ENCODE peak calls at places on chromosomes 1 and 21, in five cellular contexts. F is WTC11, K is A549, O is GM12878, I is HepG2. X is an unnamed sample.

GRCh38 chr1:6098303-6099215 is 52.9 kb downstream of the KCNAB2 start:
- DNase-seq in F (no peak), K (no peak), O (no peak), I (no peak), X (no peak)

GRCh38 chr1:85125891-85126290 is 74.9 kb downstream of the SYDE2 start:
- DNase-seq in F (no peak), K (no peak), O (no peak), I (no peak), X (no peak)

GRCh38 chr1:25917996-25918395 is 11.8 kb upstream of the STMN1 start:
- DNase-seq in F (no peak), K (no peak), O (no peak), I (no peak), X (no peak)

GRCh38 chr1:89843279-89844121 is 22.7 kb downstream of the LRRC8D start:
- DNase-seq in F (peak), K (peak), O (no peak), I (no peak), X (no peak)

GRCh38 chr1:208534604-208534907 is 290.4 kb upstream of the PLXNA2 start:
- DNase-seq in F (no peak), K (no peak), O (no peak), I (no peak), X (no peak)

GRCh38 chr1:157034137-157034800 is 11.3 kb downstream of the ARHGEF11 start:
- DNase-seq in F (peak), K (no peak), O (no peak), I (peak), X (no peak)

GRCh38 chr1:114250683-114251572 is 97.3 kb upstream of the SYT6 start:
- DNase-seq in F (no peak), K (no peak), O (no peak), I (no peak), X (no peak)

GRCh38 chr1:173002891-173003582 is 47.7 kb downstream of the TNFSF18 start:
- DNase-seq in F (no peak), K (no peak), O (no peak), I (no peak), X (no peak)

GRCh38 chr1:215132156-215132555 is 49.6 kb downstream of the KCNK2 start:
- DNase-seq in F (no peak), K (no peak), O (no peak), I (no peak), X (no peak)

GRCh38 chr1:226872455-226872854 is 2.0 kb downstream of the PSEN2 start:
- DNase-seq in F (no peak), K (no peak), O (no peak), I (peak), X (no peak)

GRCh38 chr1:55402676-55403464 is 187.7 kb upstream of the USP24 start:
- DNase-seq in F (no peak), K (no peak), O (no peak), I (no peak), X (no peak)

GRCh38 chr1:151007853-151008243 is 401 bp upstream of the PRUNE1 start:
- DNase-seq in F (no peak), K (no peak), O (no peak), I (no peak), X (no peak)

GRCh38 chr21:43585924-43586411 is 73.3 kb downstream of the HSF2BP start:
- DNase-seq in F (no peak), K (peak), O (no peak), I (peak), X (no peak)

GRCh38 chr1:70909262-70909817 is 138.3 kb downstream of the PTGER3 start:
- DNase-seq in F (no peak), K (no peak), O (no peak), I (no peak), X (peak)

GRCh38 chr1:13494025-13494424 is 19.8 kb downstream of the LRRC38 start:
- DNase-seq in F (no peak), K (no peak), O (peak), I (no peak), X (no peak)

GRCh38 chr1:25568090-25568833 is 24.9 kb downstream of the LDLRAP1 start:
- DNase-seq in F (peak), K (no peak), O (no peak), I (no peak), X (no peak)

GRCh38 chr1:234583755-234584430 is 26.1 kb downstream of the IRF2BP2 start:
- DNase-seq in F (no peak), K (no peak), O (no peak), I (no peak), X (peak)

DNA sequence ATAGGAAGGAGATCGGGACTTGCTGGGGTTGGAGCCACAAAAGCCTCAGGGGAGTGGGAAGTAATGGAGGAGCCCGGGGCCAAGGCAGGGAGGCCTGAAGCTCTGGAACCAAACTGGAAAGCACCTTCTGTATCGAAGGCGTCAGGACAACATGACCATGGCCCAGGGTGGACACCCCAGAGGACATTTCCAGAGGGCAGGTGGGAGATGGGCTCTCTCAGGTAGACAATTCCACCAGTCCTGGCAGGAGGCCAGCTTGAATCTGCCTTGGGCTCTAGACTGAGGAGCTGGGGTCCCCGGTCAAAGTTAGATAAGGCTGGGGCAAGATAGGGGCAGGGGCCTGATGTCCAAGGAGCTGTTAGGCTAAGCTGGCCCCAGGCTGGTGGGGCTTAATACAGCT is 104.9 kb upstream of the EDN2 start:
- DNase-seq in F (no peak), K (no peak), O (no peak), I (no peak), X (no peak)
- TF ChIP-seq ESRRA in F (no peak), K (no peak), O (no peak), I (no peak), X (no peak)

DNA sequence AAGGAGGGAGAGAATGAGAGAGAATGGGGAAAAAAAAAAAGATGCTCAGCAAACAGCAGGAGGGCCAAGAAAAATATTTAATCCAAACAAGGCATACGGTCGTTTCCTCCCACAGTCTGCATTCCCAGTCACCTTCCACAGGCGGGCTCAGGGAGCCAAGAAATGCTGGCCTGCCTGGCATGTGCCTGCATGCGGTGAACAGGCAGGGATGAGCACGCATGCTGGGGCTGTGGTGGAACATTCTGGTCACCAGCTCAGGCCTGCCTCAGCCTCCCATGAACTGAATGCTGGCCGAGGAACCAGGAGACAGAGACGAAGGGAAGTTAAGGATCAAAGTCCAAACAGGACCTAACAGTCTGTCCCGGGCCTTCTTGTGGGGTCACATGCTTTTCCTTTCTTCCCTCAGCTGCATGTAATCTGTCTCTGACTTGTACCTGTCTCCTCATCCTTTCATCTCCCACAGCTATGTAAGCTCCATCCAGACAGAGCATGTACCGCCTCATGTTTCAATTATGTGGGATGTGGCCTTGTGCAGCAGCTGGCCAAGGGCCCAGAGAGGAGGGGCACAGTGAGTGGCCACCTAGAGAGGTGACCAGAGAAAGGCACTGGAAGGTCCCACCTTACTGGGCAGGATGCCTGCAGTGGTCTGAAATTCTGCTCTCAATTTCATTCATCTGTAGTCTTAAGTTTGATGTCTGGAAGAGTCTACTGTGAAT is 335.1 kb downstream of the ASTN1 start:
- DNase-seq in F (no peak), K (no peak), O (no peak), I (no peak), X (no peak)
- TF ChIP-seq ESRRA in F (no peak), K (no peak), O (no peak), I (no peak), X (no peak)

GRCh38 chr1:43537423-43538142 is 6.9 kb downstream of the PTPRF start:
- DNase-seq in F (no peak), K (no peak), O (no peak), I (no peak), X (no peak)
- TF ChIP-seq ESRRA in F (no peak), K (no peak), O (no peak), I (no peak), X (no peak)

GRCh38 chr1:210321552-210321951 is 7.2 kb upstream of the HHAT start:
- DNase-seq in F (no peak), K (no peak), O (no peak), I (no peak), X (no peak)
- TF ChIP-seq ESRRA in F (no peak), K (no peak), O (no peak), I (no peak), X (no peak)

GRCh38 chr1:148389027-148389339 is 94.1 kb downstream of the PPIAL4G start:
- DNase-seq in F (no peak), K (no peak), O (no peak), I (no peak), X (no peak)
- TF ChIP-seq ESRRA in F (no peak), K (no peak), O (no peak), I (no peak), X (no peak)

X was measured in K562.